ENCODE peak calls at places on chromosomes 2 and 18, in four cellular contexts. O is MM.1S, B is GM23248, P is BE2C. I is an unnamed sample. For H3K36me3, the result is how much of the 10 kb centered on the place peaks cover.

GRCh38 chr2:11539317-11540147 is 5.7 kb downstream of the GREB1 start:
- DNase-seq in O (no peak), B (no peak), P (peak), I (no peak)

GRCh38 chr2:203998195-203998804 is 61.7 kb downstream of the ICOS start:
- DNase-seq in O (no peak), B (peak), P (no peak), I (peak)

GRCh38 chr2:114685102-114685501 is 242.7 kb downstream of the DPP10 start:
- DNase-seq in O (no peak), B (no peak), P (no peak), I (no peak)

GRCh38 chr18:73545497-73545896 is 602.1 kb downstream of the FBXO15 start:
- DNase-seq in O (no peak), B (peak), P (no peak), I (no peak)

GRCh38 chr2:181430406-181431199 is 26.6 kb upstream of the ITGA4 start:
- DNase-seq in O (peak), B (peak), P (no peak), I (no peak)

GRCh38 chr2:173749315-173749714 is 215.9 kb downstream of the SP3 start:
- DNase-seq in O (no peak), B (peak), P (no peak), I (peak)

GRCh38 chr2:208077286-208077685 is 47.0 kb downstream of the CRYGD start:
- DNase-seq in O (no peak), B (peak), P (no peak), I (peak)

GRCh38 chr2:239312081-239312501 is 88.7 kb downstream of the HDAC4 start:
- DNase-seq in O (no peak), B (no peak), P (no peak), I (no peak)

GRCh38 chr18:11124054-11124453 is 25.3 kb downstream of the PIEZO2 start:
- DNase-seq in O (no peak), B (no peak), P (no peak), I (no peak)

GRCh38 chr2:68432696-68433658 is 34.1 kb downstream of the FBXO48 start:
- DNase-seq in O (no peak), B (no peak), P (no peak), I (no peak)

GRCh38 chr2:28880193-28880592 is 10.1 kb upstream of the TRMT61B start:
- DNase-seq in O (no peak), B (no peak), P (no peak), I (no peak)

GRCh38 chr2:125313806-125314205 is 1288.7 kb downstream of the CNTNAP5 start:
- DNase-seq in O (peak), B (no peak), P (no peak), I (no peak)

GRCh38 chr2:149058936-149059335 is 20.4 kb downstream of the LYPD6B start:
- DNase-seq in O (no peak), B (no peak), P (no peak), I (no peak)

GRCh38 chr18:32056613-32057358 is 34.9 kb upstream of the RNF138 start:
- DNase-seq in O (no peak), B (no peak), P (no peak), I (no peak)
- H3K36me3 ChIP-seq in O (under half), B (under half), P (under half), I (under half)

GRCh38 chr2:166234112-166234846 is 106.5 kb upstream of the SCN1A start:
- DNase-seq in O (no peak), B (peak), P (no peak), I (peak)
- H3K4me3 ChIP-seq in O (no peak), B (peak), P (no peak), I (no peak)

GRCh38 chr2:69483024-69483423 is 45.8 kb upstream of the NFU1 start:
- DNase-seq in O (no peak), B (no peak), P (no peak), I (no peak)
- H3K36me3 ChIP-seq in O (under half), B (under half), P (under half), I (under half)

GRCh38 chr2:111117666-111118454 is 2.9 kb upstream of the BCL2L11 start:
- DNase-seq in O (peak), B (peak), P (no peak), I (peak)
- H3K4me3 ChIP-seq in O (peak), B (peak), P (peak), I (peak)

GRCh38 chr2:24241528-24241927 is 66.7 kb downstream of the FAM228A start:
- DNase-seq in O (no peak), B (no peak), P (no peak), I (no peak)

GRCh38 chr2:24247164-24247563 is 72.3 kb downstream of the FAM228A start:
- DNase-seq in O (no peak), B (no peak), P (no peak), I (no peak)

GRCh38 chr2:24247592-24247991 is 72.7 kb downstream of the FAM228A start:
- DNase-seq in O (no peak), B (no peak), P (no peak), I (no peak)

DNA sequence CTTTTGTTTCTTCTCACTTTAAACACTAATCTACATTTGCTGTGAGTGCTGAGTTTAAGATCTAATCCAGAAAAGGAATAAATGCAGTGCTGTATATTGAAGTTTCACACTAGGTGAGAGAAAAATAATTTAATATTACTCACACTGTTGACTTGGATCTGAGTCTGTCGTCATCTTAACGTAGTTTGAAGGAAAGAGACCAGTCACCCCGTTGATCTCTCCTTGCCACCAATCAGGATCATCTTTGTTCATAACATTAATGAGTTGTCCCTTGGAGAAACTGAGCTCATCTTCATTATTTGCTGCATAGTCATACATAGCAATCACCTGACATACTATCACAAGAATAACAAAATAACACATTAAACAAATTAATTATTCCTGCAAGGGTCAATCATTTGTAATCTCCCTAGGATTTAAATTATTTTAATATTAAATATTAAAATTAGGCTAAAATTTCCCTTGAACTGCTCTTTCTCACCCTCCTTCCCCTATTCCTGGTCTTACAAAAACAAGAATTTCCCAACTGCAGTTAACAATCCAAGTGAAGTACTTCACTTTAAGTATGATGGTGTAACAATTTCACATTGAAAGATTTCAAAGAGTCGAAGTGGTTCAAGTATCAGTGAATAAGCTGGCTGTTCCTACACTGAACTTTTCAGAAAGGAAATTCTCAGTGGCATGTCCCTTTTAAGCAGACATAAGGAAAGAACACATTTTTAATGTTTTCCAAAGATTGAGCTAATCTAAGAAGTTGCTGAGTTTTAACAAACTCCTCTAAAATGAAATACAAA is 71.3 kb downstream of the FAM228A start:
- DNase-seq in O (no peak), B (peak), P (no peak), I (no peak)
- H3K36me3 ChIP-seq in O (under half), B (under half), P (under half), I (under half)

GRCh38 chr2:33476100-33476792 is at the start of gene RASGRP3:
- DNase-seq in O (peak), B (peak), P (peak), I (peak)

GRCh38 chr2:33482518-33482917 is 6.1 kb downstream of the RASGRP3 start:
- DNase-seq in O (no peak), B (no peak), P (no peak), I (no peak)

GRCh38 chr2:33476793-33477190 is 343 bp downstream of the RASGRP3 start:
- DNase-seq in O (no peak), B (no peak), P (no peak), I (no peak)

GRCh38 chr2:33477473-33478468 is 1.3 kb downstream of the RASGRP3 start:
- DNase-seq in O (peak), B (no peak), P (no peak), I (no peak)

GRCh38 chr2:33478968-33479691 is 2.7 kb downstream of the RASGRP3 start:
- DNase-seq in O (peak), B (no peak), P (no peak), I (no peak)
- H3K4me3 ChIP-seq in O (peak), B (no peak), P (no peak), I (no peak)

GRCh38 chr2:74179063-74179865 is 585 bp upstream of the MOB1A start:
- DNase-seq in O (no peak), B (no peak), P (no peak), I (no peak)

GRCh38 chr2:74178211-74179062 is at the start of gene MOB1A:
- DNase-seq in O (peak), B (peak), P (peak), I (peak)

GRCh38 chr2:74177697-74178096 is 982 bp downstream of the MOB1A start:
- DNase-seq in O (no peak), B (peak), P (no peak), I (no peak)

DNA sequence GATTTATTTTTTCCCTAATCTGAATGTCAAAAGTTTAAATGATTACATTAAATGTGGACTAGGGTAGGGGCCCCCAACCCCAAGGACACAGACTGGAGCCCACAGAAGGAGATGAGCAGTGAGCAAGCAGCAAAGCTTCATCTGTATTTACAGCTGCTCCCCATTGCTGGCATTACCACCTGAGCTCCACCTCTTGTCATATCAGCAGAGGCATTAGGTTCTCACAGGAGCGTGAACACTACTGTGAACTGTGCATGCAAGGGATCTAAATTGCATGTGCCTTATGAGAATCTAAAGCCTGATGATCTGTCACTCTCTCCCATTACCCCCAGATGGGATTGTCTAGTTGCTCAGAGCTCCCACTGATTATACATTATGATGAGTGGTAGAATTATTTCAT is 3.8 kb downstream of the MOB1A start:
- DNase-seq in O (no peak), B (no peak), P (no peak), I (no peak)
- H3K36me3 ChIP-seq in O (under half), B (under half), P (under half), I (under half)

GRCh38 chr2:112835553-112836535 is 735 bp downstream of the IL1B start:
- DNase-seq in O (no peak), B (peak), P (no peak), I (no peak)

GRCh38 chr2:112839407-112840067 is 3.0 kb upstream of the IL1B start:
- DNase-seq in O (no peak), B (peak), P (no peak), I (peak)

GRCh38 chr2:112833532-112833931 is 3.0 kb downstream of the IL1B start:
- DNase-seq in O (no peak), B (no peak), P (no peak), I (no peak)

GRCh38 chr2:112834379-112835014 is 2.1 kb downstream of the IL1B start:
- DNase-seq in O (no peak), B (no peak), P (no peak), I (no peak)

GRCh38 chr2:112836695-112837117 is at the start of gene IL1B:
- DNase-seq in O (no peak), B (peak), P (no peak), I (peak)
- H3K4me3 ChIP-seq in O (no peak), B (peak), P (no peak), I (peak)

GRCh38 chr2:59167514-59167913 is 926.4 kb upstream of the FANCL start:
- DNase-seq in O (no peak), B (no peak), P (no peak), I (no peak)
- H3K36me3 ChIP-seq in O (under half), B (under half), P (under half), I (under half)

I was measured in brain microvascular endothelial cell.